ENCODE peak calls at places on chromosomes 1 and 21, in eight cellular contexts. One of them, this sample, is unnamed.

GRCh38 chr1:12486401-12487005 is 131.5 kb downstream of the DHRS3 start:
- DNase-seq in choroid plexus epithelial cell: peak; percentile 96
- DNase-seq in M059J: peak; percentile 85
- DNase-seq in HEK293T: no peak
- DNase-seq in PC-9: peak; percentile 88
- DNase-seq in cardiac fibroblast: peak; percentile 50
- DNase-seq in MCF 10A: no peak
- DNase-seq in esophagus squamous epithelium: no peak
- DNase-seq in this sample: no peak

GRCh38 chr21:30434033-30434631 is 4.1 kb downstream of the KRTAP13-4 start:
- DNase-seq in choroid plexus epithelial cell: peak; percentile 51
- DNase-seq in M059J: peak; percentile 9
- DNase-seq in HEK293T: peak; percentile 62
- DNase-seq in PC-9: peak; percentile 4
- DNase-seq in cardiac fibroblast: peak; percentile 47
- DNase-seq in MCF 10A: peak; percentile 67
- DNase-seq in esophagus squamous epithelium: no peak
- DNase-seq in this sample: no peak

GRCh38 chr1:59318271-59318865 is 21.5 kb downstream of the FGGY start:
- DNase-seq in choroid plexus epithelial cell: no peak
- DNase-seq in M059J: no peak
- DNase-seq in HEK293T: no peak
- DNase-seq in PC-9: no peak
- DNase-seq in cardiac fibroblast: peak; percentile 37
- DNase-seq in MCF 10A: no peak
- DNase-seq in esophagus squamous epithelium: no peak
- DNase-seq in this sample: no peak

GRCh38 chr1:117077267-117077666 is 17.1 kb downstream of the TTF2 start:
- DNase-seq in choroid plexus epithelial cell: peak; percentile 91
- DNase-seq in M059J: peak; percentile 95
- DNase-seq in HEK293T: no peak
- DNase-seq in PC-9: no peak
- DNase-seq in cardiac fibroblast: peak; percentile 72
- DNase-seq in MCF 10A: peak; percentile 87
- DNase-seq in esophagus squamous epithelium: no peak
- DNase-seq in this sample: peak; percentile 53

GRCh38 chr1:234745844-234746797 is 136.1 kb upstream of the IRF2BP2 start:
- DNase-seq in choroid plexus epithelial cell: peak; percentile 52
- DNase-seq in M059J: peak; percentile 81
- DNase-seq in HEK293T: peak; percentile 67
- DNase-seq in PC-9: no peak
- DNase-seq in cardiac fibroblast: peak; percentile 56
- DNase-seq in MCF 10A: no peak
- DNase-seq in esophagus squamous epithelium: no peak
- DNase-seq in this sample: no peak

GRCh38 chr1:248730507-248731335 is 24.8 kb downstream of the LYPD8 start:
- DNase-seq in choroid plexus epithelial cell: no peak
- DNase-seq in M059J: peak; percentile 91
- DNase-seq in HEK293T: no peak
- DNase-seq in PC-9: peak; percentile 10
- DNase-seq in cardiac fibroblast: no peak
- DNase-seq in MCF 10A: no peak
- DNase-seq in esophagus squamous epithelium: no peak
- DNase-seq in this sample: no peak

GRCh38 chr1:172449012-172449584 is 5.2 kb upstream of the PIGC start:
- DNase-seq in choroid plexus epithelial cell: no peak
- DNase-seq in M059J: peak; percentile 63
- DNase-seq in HEK293T: no peak
- DNase-seq in PC-9: peak; percentile 75
- DNase-seq in cardiac fibroblast: no peak
- DNase-seq in MCF 10A: no peak
- DNase-seq in esophagus squamous epithelium: no peak
- DNase-seq in this sample: no peak

GRCh38 chr1:42750041-42750440 is 10.0 kb upstream of the CLDN19 start:
- DNase-seq in choroid plexus epithelial cell: no peak
- DNase-seq in M059J: no peak
- DNase-seq in HEK293T: no peak
- DNase-seq in PC-9: no peak
- DNase-seq in cardiac fibroblast: no peak
- DNase-seq in MCF 10A: no peak
- DNase-seq in esophagus squamous epithelium: no peak
- DNase-seq in this sample: no peak

GRCh38 chr1:114122891-114123621 is 30.6 kb downstream of the SYT6 start:
- DNase-seq in choroid plexus epithelial cell: no peak
- DNase-seq in M059J: peak; percentile 90
- DNase-seq in HEK293T: no peak
- DNase-seq in PC-9: no peak
- DNase-seq in cardiac fibroblast: peak; percentile 3
- DNase-seq in MCF 10A: peak; percentile 93
- DNase-seq in esophagus squamous epithelium: no peak
- DNase-seq in this sample: peak; percentile 71

GRCh38 chr21:42862774-42863503 is 16.4 kb downstream of the WDR4 start:
- DNase-seq in choroid plexus epithelial cell: no peak
- DNase-seq in M059J: peak; percentile 8
- DNase-seq in HEK293T: no peak
- DNase-seq in PC-9: peak; percentile 16
- DNase-seq in cardiac fibroblast: no peak
- DNase-seq in MCF 10A: peak; percentile 63
- DNase-seq in esophagus squamous epithelium: no peak
- DNase-seq in this sample: no peak

GRCh38 chr1:231040800-231041704 is 998 bp upstream of the FAM89A start:
- DNase-seq in choroid plexus epithelial cell: no peak
- DNase-seq in M059J: no peak
- DNase-seq in HEK293T: peak; percentile 52
- DNase-seq in PC-9: no peak
- DNase-seq in cardiac fibroblast: no peak
- DNase-seq in MCF 10A: no peak
- DNase-seq in esophagus squamous epithelium: no peak
- DNase-seq in this sample: no peak

GRCh38 chr21:31873696-31874599 is 1.1 kb downstream of the HUNK start:
- DNase-seq in choroid plexus epithelial cell: peak; percentile 4
- DNase-seq in M059J: no peak
- DNase-seq in HEK293T: peak; percentile 80
- DNase-seq in PC-9: no peak
- DNase-seq in cardiac fibroblast: peak; percentile 8
- DNase-seq in MCF 10A: no peak
- DNase-seq in esophagus squamous epithelium: no peak
- DNase-seq in this sample: peak; percentile 10

GRCh38 chr1:76257823-76258222 is 183.3 kb downstream of the ST6GALNAC3 start:
- DNase-seq in choroid plexus epithelial cell: no peak
- DNase-seq in M059J: no peak
- DNase-seq in HEK293T: no peak
- DNase-seq in PC-9: no peak
- DNase-seq in cardiac fibroblast: no peak
- DNase-seq in MCF 10A: no peak
- DNase-seq in esophagus squamous epithelium: no peak
- DNase-seq in this sample: no peak

GRCh38 chr1:203627819-203628184 is 1.2 kb downstream of the ATP2B4 start:
- DNase-seq in choroid plexus epithelial cell: peak; percentile 55
- DNase-seq in M059J: peak; percentile 69
- DNase-seq in HEK293T: no peak
- DNase-seq in PC-9: peak; percentile 19
- DNase-seq in cardiac fibroblast: peak; percentile 47
- DNase-seq in MCF 10A: peak; percentile 70
- DNase-seq in esophagus squamous epithelium: no peak
- DNase-seq in this sample: no peak

GRCh38 chr1:110187139-110187890 is 22.8 kb upstream of the KCNC4 start:
- DNase-seq in choroid plexus epithelial cell: no peak
- DNase-seq in M059J: peak; percentile 82
- DNase-seq in HEK293T: peak; percentile 53
- DNase-seq in PC-9: peak; percentile 69
- DNase-seq in cardiac fibroblast: peak; percentile 47
- DNase-seq in MCF 10A: peak; percentile 36
- DNase-seq in esophagus squamous epithelium: no peak
- DNase-seq in this sample: no peak

GRCh38 chr1:50333595-50333974 is 89.7 kb downstream of the DMRTA2 start:
- DNase-seq in choroid plexus epithelial cell: peak; percentile 23
- DNase-seq in M059J: no peak
- DNase-seq in HEK293T: peak; percentile 90
- DNase-seq in PC-9: no peak
- DNase-seq in cardiac fibroblast: peak; percentile 42
- DNase-seq in MCF 10A: peak; percentile 50
- DNase-seq in esophagus squamous epithelium: no peak
- DNase-seq in this sample: no peak

GRCh38 chr1:232982238-232982944 is 32.0 kb downstream of the NTPCR start:
- DNase-seq in choroid plexus epithelial cell: peak; percentile 47
- DNase-seq in M059J: peak; percentile 98
- DNase-seq in HEK293T: no peak
- DNase-seq in PC-9: peak; percentile 45
- DNase-seq in cardiac fibroblast: peak; percentile 46
- DNase-seq in MCF 10A: peak; percentile 74
- DNase-seq in esophagus squamous epithelium: no peak
- DNase-seq in this sample: peak; percentile 52

GRCh38 chr1:30353637-30354036 is 369.7 kb downstream of the MATN1 start:
- DNase-seq in choroid plexus epithelial cell: peak; percentile 11
- DNase-seq in M059J: peak; percentile 9
- DNase-seq in HEK293T: peak; percentile 46
- DNase-seq in PC-9: no peak
- DNase-seq in cardiac fibroblast: no peak
- DNase-seq in MCF 10A: peak; percentile 9
- DNase-seq in esophagus squamous epithelium: no peak
- DNase-seq in this sample: no peak

GRCh38 chr1:51316113-51316763 is 14.1 kb downstream of the TTC39A start:
- DNase-seq in choroid plexus epithelial cell: no peak
- DNase-seq in M059J: no peak
- DNase-seq in HEK293T: no peak
- DNase-seq in PC-9: no peak
- DNase-seq in cardiac fibroblast: no peak
- DNase-seq in MCF 10A: no peak
- DNase-seq in esophagus squamous epithelium: no peak
- DNase-seq in this sample: no peak